ENCODE peak calls at places on chromosomes 7 and 10, in seven cellular contexts. S, T, L, Z, M, B and U are unnamed samples.

GRCh38 chr10:58361353-58361752 is 23.9 kb upstream of the TFAM start:
- DNase-seq in T (no peak), Z (no peak), B (no peak), S (no peak), M (no peak), L (no peak), U (no peak)

GRCh38 chr10:26197248-26197647 is 19.3 kb upstream of the GAD2 start:
- DNase-seq in S (no peak), Z (no peak), B (no peak), T (no peak), L (no peak), M (no peak), U (no peak)

GRCh38 chr10:132497788-132498561 is 39.6 kb upstream of the INPP5A start:
- DNase-seq in M (no peak), S (no peak), L (no peak), Z (no peak), B (no peak), T (no peak), U (no peak)

GRCh38 chr7:4740796-4741195 is 34.6 kb upstream of the AP5Z1 start:
- DNase-seq in L (no peak), B (no peak), M (no peak), Z (no peak), S (no peak), T (no peak), U (no peak)

GRCh38 chr10:49324711-49325110 is 25.7 kb downstream of the C10orf71 start:
- DNase-seq in L (no peak), S (no peak), T (no peak), B (no peak), Z (no peak), M (peak; percentile 3), U (no peak)

GRCh38 chr7:92594746-92595145 is 4.6 kb upstream of the FAM133B start:
- DNase-seq in M (no peak), T (no peak), S (no peak), Z (no peak), B (no peak), L (no peak), U (no peak)

GRCh38 chr10:130202984-130203617 is 66.9 kb downstream of the GLRX3 start:
- DNase-seq in S (no peak), L (no peak), Z (no peak), T (no peak), B (no peak), M (no peak), U (peak; percentile 20)

GRCh38 chr7:157292770-157293412 is 43.9 kb upstream of the DNAJB6 start:
- DNase-seq in S (no peak), L (no peak), B (no peak), Z (peak; percentile 86), M (no peak), T (no peak), U (no peak)

GRCh38 chr7:7851381-7851780 is 117.2 kb upstream of the GLCCI1 start:
- DNase-seq in B (no peak), L (no peak), T (no peak), M (peak; percentile 14), Z (no peak), S (no peak), U (no peak)

GRCh38 chr10:49177391-49178355 is 10.5 kb downstream of the TMEM273 start:
- DNase-seq in Z (no peak), B (peak; percentile 48), M (peak; percentile 92), L (peak; percentile 96), T (peak; percentile 87), S (peak; percentile 38), U (peak; percentile 63)

GRCh38 chr10:117477961-117478670 is 64.4 kb upstream of the EMX2 start:
- DNase-seq in S (peak; percentile 78), M (peak; percentile 79), T (peak; percentile 40), Z (no peak), L (peak; percentile 19), B (no peak), U (peak; percentile 98)
- TF ChIP-seq CTCF in S (peak; percentile 34), M (no peak), T (no peak), Z (no peak), L (no peak), B (peak; percentile 47), U (peak; percentile 74)

GRCh38 chr10:21507066-21507669 is 18.3 kb downstream of the SKIDA1 start:
- DNase-seq in B (no peak), Z (no peak), M (no peak), L (no peak), T (no peak), S (no peak), U (no peak)

GRCh38 chr10:21506351-21506750 is 19.1 kb downstream of the SKIDA1 start:
- DNase-seq in Z (no peak), T (no peak), B (no peak), L (no peak), M (no peak), S (no peak), U (no peak)

GRCh38 chr10:21509391-21510217 is 15.9 kb downstream of the SKIDA1 start:
- DNase-seq in M (no peak), L (no peak), T (no peak), S (no peak), B (no peak), Z (no peak), U (no peak)

GRCh38 chr10:21510218-21511070 is 15.0 kb downstream of the SKIDA1 start:
- DNase-seq in S (no peak), L (no peak), T (no peak), B (no peak), Z (no peak), M (no peak), U (no peak)

GRCh38 chr10:21508987-21509334 is 16.5 kb downstream of the SKIDA1 start:
- DNase-seq in M (no peak), B (no peak), L (no peak), Z (no peak), T (no peak), S (no peak), U (no peak)
- H3K4me3 ChIP-seq in M (no peak overlapping the region), B (no peak overlapping the region), L (no peak overlapping the region), Z (no peak overlapping the region), T (no peak overlapping the region), S (no peak overlapping the region), U (no peak overlapping the region)

DNA sequence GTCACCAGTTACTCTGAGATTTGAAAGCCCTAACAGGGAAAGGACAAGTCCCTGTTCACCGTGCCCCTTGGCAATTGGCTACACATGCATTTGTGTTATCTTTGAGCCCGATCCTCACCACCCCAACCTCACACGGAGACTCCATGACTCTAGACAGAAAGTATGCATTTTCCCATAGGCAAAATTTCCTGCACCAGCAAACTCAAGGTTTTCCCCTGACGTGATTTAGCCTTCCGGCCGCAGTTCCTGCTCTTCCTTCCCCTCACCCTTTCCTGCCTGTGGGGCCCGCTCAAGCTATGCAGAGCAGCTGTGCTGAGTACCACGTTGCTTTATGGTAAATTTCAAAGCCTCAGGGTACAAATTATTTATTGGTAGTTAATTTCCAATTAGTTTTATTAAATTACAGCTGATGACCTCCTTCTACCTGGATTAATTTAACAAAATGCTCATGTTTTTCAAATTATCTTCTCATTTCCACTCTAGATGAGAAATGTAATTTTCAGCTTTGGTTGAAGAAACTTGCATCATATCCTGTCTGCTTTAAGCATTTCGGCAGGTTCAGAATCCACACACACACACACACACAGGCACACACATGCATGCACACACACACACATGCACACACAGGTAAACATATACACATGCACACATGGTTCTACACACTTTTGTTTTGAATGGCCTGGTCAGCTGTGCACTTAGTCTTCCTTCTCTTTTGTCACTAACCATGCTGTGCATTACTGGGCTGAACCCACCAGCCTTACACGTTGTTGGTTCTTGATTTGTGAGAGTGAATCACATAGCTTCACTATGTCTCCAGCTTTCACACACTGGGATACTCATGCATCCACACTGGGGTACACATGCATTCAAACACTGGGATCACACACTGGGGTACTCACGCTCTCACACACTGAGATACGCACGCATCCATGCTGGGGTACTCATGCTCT is 283.1 kb upstream of the PITRM1 start:
- DNase-seq in M (peak; percentile 33), S (no peak), T (peak; percentile 82), L (peak; percentile 19), B (no peak), Z (no peak), U (no peak)
- TF ChIP-seq CTCF in M (no peak), S (no peak), T (peak; percentile 33), L (no peak), B (no peak), Z (no peak), U (no peak)

GRCh38 chr7:921581-922333 is 32.7 kb downstream of the ADAP1 start:
- DNase-seq in T (no peak), L (no peak), M (no peak), Z (peak; percentile 79), B (no peak), S (no peak), U (no peak)

GRCh38 chr7:921071-921461 is 33.4 kb downstream of the ADAP1 start:
- DNase-seq in L (no peak), S (no peak), Z (no peak), T (no peak), M (no peak), B (no peak), U (no peak)

GRCh38 chr7:923108-924041 is 31.1 kb downstream of the ADAP1 start:
- DNase-seq in L (peak; percentile 47), Z (peak; percentile 94), M (no peak), S (no peak), B (no peak), T (peak; percentile 48), U (no peak)

GRCh38 chr7:920351-921070 is 34.0 kb downstream of the ADAP1 start:
- DNase-seq in M (no peak), Z (peak; percentile 74), B (no peak), T (no peak), L (no peak), S (no peak), U (no peak)

DNA sequence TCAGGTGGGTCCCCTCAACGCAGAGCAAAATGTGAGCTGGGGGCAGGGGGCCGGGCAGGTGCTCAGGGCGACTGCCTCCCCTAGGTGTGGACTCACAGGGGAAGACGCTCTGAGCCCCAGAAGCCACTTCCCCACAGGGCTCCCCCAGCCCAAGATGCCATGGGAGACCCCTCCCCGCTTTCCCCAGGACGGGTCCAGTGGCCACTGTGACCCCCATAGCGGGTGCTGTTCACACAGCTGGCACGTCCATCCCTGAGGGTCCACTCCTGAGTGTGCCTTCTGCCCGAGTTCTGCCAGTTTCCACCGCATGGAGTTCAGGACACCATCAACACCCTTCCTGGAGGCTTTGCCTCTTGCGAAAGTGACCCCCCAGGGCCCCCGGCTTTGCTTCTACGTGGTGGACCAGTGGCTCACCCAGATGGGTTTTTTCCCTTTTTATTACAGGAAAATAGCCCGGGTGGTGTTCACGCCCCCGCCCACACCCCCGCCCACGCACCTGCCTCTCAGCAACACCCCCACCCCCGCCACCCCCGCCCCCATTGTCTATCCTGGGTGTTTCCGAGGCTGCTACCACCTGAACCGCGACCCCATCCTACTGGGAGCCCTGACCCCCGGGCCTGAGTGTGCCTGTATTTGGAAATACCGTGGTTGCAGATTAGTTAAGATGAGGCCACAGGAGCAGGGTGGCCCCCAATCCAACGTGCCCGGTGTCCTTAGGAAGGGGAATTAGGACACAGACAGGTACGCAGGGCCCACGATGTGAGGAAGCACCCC is 32.0 kb downstream of the ADAP1 start:
- DNase-seq in Z (peak; percentile 71), M (no peak), L (no peak), T (no peak), S (no peak), B (no peak), U (no peak)
- H3K4me3 ChIP-seq in Z (no peak overlapping the region), M (no peak overlapping the region), L (no peak overlapping the region), T (no peak overlapping the region), S (no peak overlapping the region), B (no peak overlapping the region), U (no peak overlapping the region)

DNA sequence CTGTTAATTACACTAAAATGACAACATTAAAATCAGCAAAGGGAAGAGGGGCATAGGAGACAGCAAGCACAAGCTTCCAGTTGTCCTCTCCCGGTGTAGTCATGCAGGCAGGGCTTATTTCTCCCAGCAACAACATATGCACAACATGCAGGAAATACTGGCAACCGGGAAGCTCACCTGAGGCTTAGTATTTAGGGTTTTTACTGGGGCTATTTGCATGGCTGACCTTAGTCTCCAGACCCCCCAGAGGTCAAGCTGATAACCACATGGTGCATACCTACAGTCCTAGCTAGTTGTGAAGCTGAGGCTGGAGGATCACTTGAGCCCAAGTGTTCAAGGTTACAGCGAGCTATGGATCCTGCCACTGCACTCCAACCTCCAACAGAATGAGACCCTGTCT is 12.8 kb upstream of the JMJD1C start:
- DNase-seq in Z (no peak), S (no peak), L (no peak), M (no peak), B (no peak), T (no peak), U (no peak)
- TF ChIP-seq CTCF in Z (no peak), S (no peak), L (no peak), M (no peak), B (no peak), T (no peak), U (no peak)